ENCODE peak calls at places on chromosomes 11 and 22, in six cellular contexts. E is AG04450, U is fibroblast of the aortic adventitia, H is testis, Q is foreskin keratinocyte, Z is GM23338. N is an unnamed sample.

GRCh38 chr22:29308148-29308790 is 1.8 kb downstream of the GAS2L1 start:
- DNase-seq in H (no peak), E (no peak), Q (peak; percentile 39), Z (no peak), U (no peak), N (no peak)

GRCh38 chr22:23251445-23252093 is 71.3 kb downstream of the BCR start:
- DNase-seq in Q (peak; percentile 64), U (peak; percentile 41), E (no peak), Z (no peak), H (no peak), N (no peak)

GRCh38 chr11:72113170-72113808 is 794 bp upstream of the ANAPC15 start:
- DNase-seq in Z (no peak), E (no peak), U (peak; percentile 37), Q (peak; percentile 91), H (no peak), N (no peak)

GRCh38 chr11:121716060-121716459 is 263.3 kb upstream of the SORL1-AS1 start:
- DNase-seq in U (no peak), Q (no peak), H (no peak), Z (no peak), E (peak; percentile 26), N (no peak)

GRCh38 chr11:60899021-60899936 is 7.1 kb downstream of the PRPF19 start:
- DNase-seq in H (peak; percentile 57), Q (peak; percentile 51), U (peak; percentile 79), E (peak; percentile 24), Z (peak; percentile 74), N (peak; percentile 68)

GRCh38 chr22:40323681-40324083 is 22.6 kb upstream of the ADSL start:
- DNase-seq in Z (no peak), E (no peak), Q (no peak), U (no peak), H (peak; percentile 43), N (no peak)

GRCh38 chr11:46120361-46120710 is 918 bp downstream of the PHF21A start:
- DNase-seq in Q (no peak), Z (no peak), U (no peak), H (no peak), E (no peak), N (no peak)

GRCh38 chr11:118691926-118692830 is 12.7 kb upstream of the TREH start:
- DNase-seq in H (no peak), Q (peak; percentile 96), Z (no peak), E (no peak), U (peak; percentile 30), N (no peak)

GRCh38 chr11:33478111-33478573 is 221.0 kb downstream of the HIPK3 start:
- DNase-seq in H (no peak), E (no peak), U (peak; percentile 25), Q (no peak), Z (peak; percentile 27), N (no peak)

GRCh38 chr11:95764267-95764898 is 25.2 kb downstream of the FAM76B start:
- DNase-seq in Z (peak; percentile 77), E (peak; percentile 38), Q (peak; percentile 34), H (no peak), U (peak; percentile 84), N (no peak)

GRCh38 chr11:75811485-75811884 is 3.5 kb upstream of the UVRAG start:
- DNase-seq in U (no peak), E (no peak), H (no peak), Z (no peak), Q (no peak), N (no peak)

GRCh38 chr11:125165111-125165663 is 636 bp downstream of the PKNOX2 start:
- DNase-seq in H (no peak), E (no peak), Q (peak; percentile 25), U (peak; percentile 30), Z (peak; percentile 54), N (no peak)

GRCh38 chr11:44380009-44380313 is 70.0 kb upstream of the ALX4 start:
- DNase-seq in Z (no peak), E (no peak), U (no peak), H (no peak), Q (no peak), N (no peak)

GRCh38 chr11:133953571-133953970 is 3.2 kb downstream of the IGSF9B start:
- DNase-seq in E (no peak), Q (no peak), Z (no peak), U (no peak), H (peak; percentile 88), N (no peak)

GRCh38 chr11:36098046-36098445 is 154.2 kb downstream of the LDLRAD3 start:
- DNase-seq in Z (no peak), U (peak; percentile 48), Q (no peak), E (no peak), H (no peak), N (no peak)

GRCh38 chr22:35024364-35024692 is 41.6 kb upstream of the ISX start:
- DNase-seq in U (no peak), E (no peak), Z (no peak), Q (no peak), H (no peak), N (no peak)
- TF ChIP-seq CTCF in U (no peak), E (no peak), Z (no peak), Q (no peak), H (no peak), N (peak; percentile 57)

GRCh38 chr22:35842954-35843353 is 125.3 kb downstream of the APOL5 start:
- DNase-seq in U (peak; percentile 31), E (no peak), Z (peak; percentile 71), H (no peak), Q (peak; percentile 19), N (no peak)
- TF ChIP-seq CTCF in U (peak; percentile 59), E (peak; percentile 61), Z (peak; percentile 53), H (no peak), Q (peak; percentile 64), N (peak; percentile 34)

DNA sequence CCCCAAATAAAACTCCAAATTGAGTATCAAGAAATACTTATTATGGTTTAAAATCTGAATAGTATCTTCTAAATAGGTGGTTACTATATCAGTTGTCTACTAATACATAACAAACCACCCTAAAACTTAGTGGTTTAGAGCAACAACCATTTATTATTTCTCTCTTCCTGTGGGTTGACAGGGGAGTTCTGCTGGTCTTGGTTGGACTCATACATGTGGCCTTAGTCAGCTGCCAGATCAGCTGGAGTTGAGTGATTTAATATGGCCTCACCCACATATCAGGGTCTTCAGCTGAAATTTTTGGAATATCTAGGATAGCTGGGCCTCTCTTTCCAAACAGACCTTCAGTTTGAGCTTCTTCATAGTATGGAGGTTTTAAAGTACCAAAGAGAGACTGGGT is 34.5 kb downstream of the C11orf65 start:
- DNase-seq in E (no peak), H (no peak), Q (peak; percentile 45), Z (no peak), U (peak; percentile 47), N (no peak)
- TF ChIP-seq CTCF in E (no peak), H (no peak), Q (no peak), Z (no peak), U (no peak), N (no peak)

DNA sequence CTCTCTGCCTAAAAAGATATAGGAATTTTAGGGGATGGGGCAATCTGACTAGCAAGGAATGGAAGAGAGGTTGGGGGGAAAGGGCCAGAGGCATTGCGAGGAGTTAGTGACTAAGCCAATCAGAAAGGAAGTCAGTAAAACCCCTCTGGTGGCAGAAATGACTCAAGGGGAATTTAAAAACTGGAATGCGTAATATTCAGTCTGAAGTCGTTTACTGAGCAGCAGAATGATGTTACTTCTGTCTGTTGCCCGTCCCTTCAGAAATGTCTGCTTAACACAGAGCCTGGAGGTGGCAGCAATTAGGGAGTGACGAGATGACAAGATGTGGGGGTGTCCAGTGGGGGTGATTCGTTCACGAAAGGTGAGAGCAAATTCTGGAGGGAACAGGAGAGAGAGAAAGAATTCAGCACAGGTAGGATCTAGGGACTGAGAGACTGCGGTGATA is 107.7 kb upstream of the CLMP start:
- DNase-seq in Q (peak; percentile 24), E (no peak), H (no peak), U (peak; percentile 46), Z (peak; percentile 38), N (no peak)
- TF ChIP-seq CTCF in Q (peak; percentile 18), E (peak; percentile 47), H (no peak), U (peak; percentile 29), Z (no peak), N (no peak)

GRCh38 chr11:5367461-5368074 is 16.0 kb upstream of the OR51M1 start:
- DNase-seq in E (peak; percentile 65), U (peak; percentile 97), Q (peak; percentile 42), Z (no peak), H (no peak), N (no peak)

GRCh38 chr11:5368502-5369043 is 15.0 kb upstream of the OR51M1 start:
- DNase-seq in U (no peak), H (no peak), Q (no peak), Z (peak; percentile 68), E (no peak), N (no peak)

GRCh38 chr11:5366856-5367255 is 15.5 kb downstream of the OR51B6 start:
- DNase-seq in Z (no peak), U (peak; percentile 28), H (no peak), Q (no peak), E (no peak), N (no peak)

GRCh38 chr11:5364214-5364613 is 12.9 kb downstream of the OR51B6 start:
- DNase-seq in H (no peak), U (peak; percentile 84), Z (no peak), Q (peak; percentile 4), E (peak; percentile 87), N (no peak)

GRCh38 chr11:5369793-5370192 is 13.8 kb upstream of the OR51M1 start:
- DNase-seq in E (peak; percentile 75), H (no peak), U (peak; percentile 77), Q (peak; percentile 12), Z (peak; percentile 34), N (no peak)
- TF ChIP-seq CTCF in E (peak; percentile 84), H (no peak), U (peak; percentile 68), Q (peak; percentile 31), Z (peak; percentile 62), N (no peak)

GRCh38 chr11:20084921-20085814 is 75.1 kb downstream of the DBX1 start:
- DNase-seq in Z (peak; percentile 34), Q (no peak), U (no peak), E (no peak), H (no peak), N (no peak)
- TF ChIP-seq CTCF in Z (peak; percentile 37), Q (peak; percentile 12), U (no peak), E (peak; percentile 9), H (no peak), N (no peak)

DNA sequence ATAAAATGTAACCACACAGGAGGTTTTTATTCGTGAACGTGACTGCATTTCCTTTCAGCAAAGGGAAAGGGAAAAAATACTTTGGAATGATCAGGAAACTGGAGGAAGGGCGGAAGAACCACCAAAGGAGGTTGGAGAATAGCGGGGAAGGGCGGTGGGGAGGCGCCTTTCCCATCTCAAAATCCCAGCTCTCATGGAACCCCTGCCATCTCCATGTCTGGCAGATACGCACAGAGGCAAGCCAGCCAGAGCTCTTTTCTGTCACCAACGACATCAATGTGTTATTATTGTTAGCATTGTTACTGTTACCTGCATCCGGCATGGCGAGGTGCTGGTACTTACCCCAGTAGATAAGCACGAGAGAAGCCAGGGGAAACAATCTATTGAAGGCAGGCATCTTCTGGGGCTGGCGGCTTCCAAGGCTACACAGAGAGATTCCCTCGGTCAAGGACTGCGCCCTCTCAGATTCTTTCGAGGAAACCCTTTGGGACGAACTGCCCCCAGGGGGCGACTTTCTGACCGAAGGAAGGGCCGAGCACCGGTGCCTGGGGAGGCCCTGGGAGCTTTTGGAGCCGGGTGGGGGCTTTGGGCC is 923 bp downstream of the SCN3B start:
- DNase-seq in E (no peak), U (no peak), Z (no peak), Q (no peak), H (no peak), N (no peak)
- TF ChIP-seq CTCF in E (no peak), U (peak; percentile 11), Z (peak; percentile 54), Q (peak; percentile 8), H (no peak), N (no peak)